ENCODE peak calls at places on chromosomes 4 and X, in four cellular contexts. X is activated CD4-positive, alpha-beta T cell treated with anti-CD3 and anti-CD28 coated beads, Interleukin-2, amount 50 U/mL, for 48 hours; H is left cardiac atrium; Q is SJSA1. I is an unnamed sample.

GRCh38 chr4:151781026-151781425 is 20.2 kb upstream of the GATB start:
- DNase-seq in Q (no peak), H (peak), X (no peak), I (no peak)

GRCh38 chr4:61533140-61533539 is 333.0 kb downstream of the ADGRL3 start:
- DNase-seq in Q (no peak), H (no peak), X (no peak), I (no peak)

GRCh38 chrX:13816899-13817298 is at the start of gene GPM6B:
- DNase-seq in X (no peak), H (no peak), Q (no peak), I (no peak)

GRCh38 chr4:54658321-54659093 is 750 bp downstream of the KIT start:
- DNase-seq in X (peak), H (peak), Q (peak), I (peak)

GRCh38 chrX:42567268-42567667 is 210.7 kb downstream of the PPP1R2C start:
- DNase-seq in X (no peak), Q (peak), H (no peak), I (no peak)

GRCh38 chrX:86023806-86024205 is 23.6 kb downstream of the CHM start:
- DNase-seq in Q (no peak), H (no peak), X (no peak), I (no peak)

GRCh38 chrX:118271770-118272169 is 74.1 kb upstream of the WDR44 start:
- DNase-seq in Q (no peak), H (no peak), X (no peak), I (no peak)

GRCh38 chrX:136310411-136310810 is 9.6 kb downstream of the ADGRG4 start:
- DNase-seq in X (no peak), Q (no peak), H (no peak), I (no peak)

GRCh38 chrX:39984191-39984956 is 113.4 kb downstream of the BCOR start:
- DNase-seq in X (no peak), Q (peak), H (no peak), I (no peak)

GRCh38 chr4:168451744-168452394 is 28.4 kb downstream of the DDX60L start:
- DNase-seq in X (no peak), Q (peak), H (no peak), I (no peak)

GRCh38 chr4:183670251-183670650 is 11.2 kb downstream of the TRAPPC11 start:
- DNase-seq in X (no peak), H (no peak), Q (no peak), I (no peak)

GRCh38 chr4:108052511-108052910 is 62.8 kb downstream of the HADH start:
- DNase-seq in X (no peak), Q (no peak), H (no peak), I (no peak)

GRCh38 chr4:81194286-81194685 is 20.7 kb downstream of the PRKG2 start:
- DNase-seq in Q (no peak), H (no peak), X (no peak), I (no peak)

GRCh38 chrX:132433001-132433400 is 55.8 kb downstream of the MBNL3 start:
- DNase-seq in Q (no peak), H (no peak), X (no peak), I (no peak)

GRCh38 chrX:1323315-1323714 is 13.3 kb upstream of the IL3RA start:
- DNase-seq in X (peak), H (peak), Q (no peak), I (peak)

GRCh38 chrX:21907250-21907649 is 33.3 kb upstream of the SMS start:
- DNase-seq in X (no peak), Q (no peak), H (no peak), I (no peak)

GRCh38 chr4:187501731-187502130 is 493.8 kb upstream of the ZFP42 start:
- DNase-seq in Q (no peak), X (no peak), H (no peak), I (no peak)

GRCh38 chr4:83217721-83218522 is 66.7 kb downstream of the COQ2 start:
- DNase-seq in X (peak), H (no peak), Q (peak), I (no peak)

GRCh38 chr4:81257021-81257420 is 42.0 kb upstream of the PRKG2 start:
- DNase-seq in Q (peak), X (no peak), H (no peak), I (no peak)

GRCh38 chr4:73764513-73764912 is 24.1 kb downstream of the CXCL8 start:
- DNase-seq in X (no peak), H (no peak), Q (no peak), I (no peak)

GRCh38 chr4:1984406-1985191 is 24.2 kb downstream of the NELFA start:
- DNase-seq in H (no peak), X (no peak), Q (no peak), I (no peak)

GRCh38 chr4:14636563-14636962 is 365.7 kb upstream of the CPEB2 start:
- DNase-seq in X (no peak), H (no peak), Q (no peak), I (no peak)

GRCh38 chrX:78710146-78710545 is 37.4 kb upstream of the LPAR4 start:
- DNase-seq in X (no peak), Q (no peak), H (no peak), I (no peak)

GRCh38 chrX:141341341-141341740 is 99.0 kb upstream of the SPANXC start:
- DNase-seq in X (no peak), H (peak), Q (peak), I (no peak)

GRCh38 chr4:176191974-176192373 is 3.4 kb downstream of the SPATA4 start:
- DNase-seq in X (no peak), H (no peak), Q (peak), I (no peak)

GRCh38 chr4:123783936-123784335 is 387.3 kb downstream of the SPRY1 start:
- DNase-seq in Q (peak), H (no peak), X (no peak), I (no peak)

GRCh38 chr4:36676139-36677050 is 395.0 kb downstream of the DTHD1 start:
- DNase-seq in Q (no peak), H (no peak), X (no peak), I (no peak)

GRCh38 chrX:10922158-10922557 is 189.0 kb upstream of the HCCS start:
- DNase-seq in X (no peak), H (no peak), Q (peak), I (no peak)

GRCh38 chr4:143347495-143347894 is 10.8 kb downstream of the GAB1 start:
- DNase-seq in Q (no peak), H (no peak), X (no peak), I (no peak)

GRCh38 chr4:180084561-180084960 is 2158.6 kb upstream of the TENM3 start:
- DNase-seq in Q (no peak), X (no peak), H (no peak), I (no peak)

GRCh38 chrX:102517331-102517730 is 792 bp upstream of the TMSB15A start:
- DNase-seq in H (no peak), Q (no peak), X (no peak), I (no peak)

GRCh38 chr4:153616005-153616555 is 68.0 kb upstream of the TLR2 start:
- DNase-seq in H (no peak), Q (no peak), X (peak), I (no peak)

GRCh38 chr4:60562353-60562752 is 637.8 kb upstream of the ADGRL3 start:
- DNase-seq in X (no peak), H (no peak), Q (no peak), I (no peak)

GRCh38 chrX:71996826-71997225 is 86.2 kb downstream of the NHSL2 start:
- DNase-seq in X (no peak), H (peak), Q (no peak), I (no peak)